ENCODE peak calls at places on chromosomes 12 and 14, in nine cellular contexts. I, Z, K, Y, D, H, W, J and P are unnamed samples.

GRCh38 chr14:79745046-79745445 is 466.3 kb downstream of the DIO2 start:
- DNase-seq in I (no peak), Z (no peak), K (no peak), Y (no peak), D (no peak), H (no peak), W (no peak), J (no peak), P (no peak)

GRCh38 chr12:12542286-12542685 is 20.4 kb downstream of the DUSP16 start:
- DNase-seq in I (no peak), Z (no peak), K (no peak), Y (no peak), D (no peak), H (no peak), W (no peak), J (no peak), P (no peak)

GRCh38 chr14:105255021-105255507 is 6.7 kb downstream of the BTBD6 start:
- DNase-seq in I (no peak), Z (no peak), K (no peak), Y (no peak), D (no peak), H (no peak), W (no peak), J (peak), P (peak)

GRCh38 chr12:115149685-115150378 is 465.9 kb upstream of the TBX3 start:
- DNase-seq in I (no peak), Z (no peak), K (no peak), Y (no peak), D (no peak), H (peak), W (no peak), J (peak), P (no peak)

GRCh38 chr14:56794088-56794556 is 16.2 kb downstream of the OTX2 start:
- DNase-seq in I (no peak), Z (no peak), K (no peak), Y (no peak), D (no peak), H (no peak), W (no peak), J (no peak), P (no peak)

GRCh38 chr12:106671840-106672239 is 89.0 kb downstream of the RFX4 start:
- DNase-seq in I (no peak), Z (no peak), K (no peak), Y (no peak), D (no peak), H (no peak), W (no peak), J (no peak), P (no peak)

GRCh38 chr14:96824283-96824682 is 27.1 kb downstream of the VRK1 start:
- DNase-seq in I (no peak), Z (no peak), K (no peak), Y (no peak), D (no peak), H (peak), W (no peak), J (peak), P (peak)

GRCh38 chr14:97217094-97217885 is 420.1 kb downstream of the VRK1 start:
- DNase-seq in I (no peak), Z (no peak), K (no peak), Y (no peak), D (no peak), H (no peak), W (no peak), J (no peak), P (no peak)

GRCh38 chr14:28911521-28911920 is 144.9 kb downstream of the FOXG1 start:
- DNase-seq in I (no peak), Z (no peak), K (no peak), Y (no peak), D (no peak), H (no peak), W (no peak), J (no peak), P (no peak)

GRCh38 chr12:31234955-31235867 is 90.7 kb downstream of the SINHCAF start:
- DNase-seq in I (no peak), Z (peak), K (no peak), Y (no peak), D (no peak), H (no peak), W (no peak), J (peak), P (peak)

GRCh38 chr12:114902665-114903393 is 218.9 kb upstream of the TBX3 start:
- DNase-seq in I (no peak), Z (no peak), K (no peak), Y (no peak), D (no peak), H (peak), W (no peak), J (peak), P (no peak)

GRCh38 chr14:63840981-63841380 is 11.8 kb upstream of the SYNE2 start:
- DNase-seq in I (no peak), Z (peak), K (peak), Y (peak), D (no peak), H (no peak), W (no peak), J (no peak), P (no peak)

GRCh38 chr14:106872619-106873446 is 1346.5 kb downstream of the TMEM121 start:
- DNase-seq in I (no peak), Z (peak), K (peak), Y (peak), D (peak), H (no peak), W (peak), J (no peak), P (peak)

GRCh38 chr12:121955258-121956040 is 37.1 kb downstream of the CFAP251 start:
- DNase-seq in I (no peak), Z (no peak), K (no peak), Y (no peak), D (no peak), H (no peak), W (no peak), J (peak), P (peak)

GRCh38 chr12:117526756-117527479 is 165.5 kb upstream of the NOS1 start:
- DNase-seq in I (no peak), Z (no peak), K (no peak), Y (no peak), D (no peak), H (no peak), W (no peak), J (no peak), P (no peak)

GRCh38 chr14:105468621-105469241 is 5.9 kb upstream of the CRIP2 start:
- DNase-seq in I (no peak), Z (no peak), K (no peak), Y (no peak), D (no peak), H (no peak), W (no peak), J (no peak), P (no peak)

GRCh38 chr14:104724981-104725771 is 1.1 kb downstream of the ADSS1 start:
- DNase-seq in I (no peak), Z (peak), K (no peak), Y (no peak), D (no peak), H (no peak), W (no peak), J (peak), P (peak)

GRCh38 chr12:49483621-49484020 is 55.2 kb upstream of the KCNH3 start:
- DNase-seq in I (no peak), Z (no peak), K (no peak), Y (no peak), D (no peak), H (no peak), W (no peak), J (no peak), P (no peak)

GRCh38 chr12:57756406-57757341 is 1.8 kb downstream of the MARCHF9 start:
- DNase-seq in I (peak), Z (peak), K (peak), Y (peak), D (no peak), H (no peak), W (no peak), J (no peak), P (peak)

GRCh38 chr12:6161124-6161882 is 36.8 kb upstream of the VWF start:
- DNase-seq in I (no peak), Z (no peak), K (no peak), Y (no peak), D (no peak), H (no peak), W (no peak), J (peak), P (no peak)